ENCODE peak calls at places on chromosomes 3 and 15, in five cellular contexts. M, Q, F, W and K are unnamed samples.

GRCh38 chr3:13301295-13301987 is 118.7 kb downstream of the NUP210 start:
- DNase-seq in F (no peak), M (peak; percentile 67), Q (no peak), W (peak; percentile 75), K (peak; percentile 62)

GRCh38 chr15:51576911-51577500 is 45.6 kb downstream of the DMXL2 start:
- DNase-seq in Q (no peak), F (no peak), M (peak; percentile 25), W (peak; percentile 88), K (peak; percentile 74)

GRCh38 chr15:67142142-67143092 is 77.0 kb downstream of the SMAD3 start:
- DNase-seq in F (peak; percentile 59), Q (no peak), W (peak; percentile 85), M (peak; percentile 83), K (peak; percentile 85)

GRCh38 chr15:76071816-76072215 is 12.0 kb downstream of the TMEM266 start:
- DNase-seq in W (no peak), M (no peak), Q (no peak), F (no peak), K (no peak)

GRCh38 chr15:41150279-41150678 is 34.2 kb upstream of the INO80 start:
- DNase-seq in M (no peak), F (no peak), W (peak; percentile 5), Q (no peak), K (no peak)

GRCh38 chr15:40293905-40294895 is 11.3 kb upstream of the ANKRD63 start:
- DNase-seq in W (no peak), F (no peak), Q (peak; percentile 62), M (no peak), K (no peak)

GRCh38 chr15:23038741-23039150 is 623 bp downstream of the TUBGCP5 start:
- DNase-seq in M (peak; percentile 57), Q (no peak), F (no peak), W (peak; percentile 73), K (peak; percentile 71)

GRCh38 chr15:69666921-69667811 is 214.5 kb downstream of the RPLP1 start:
- DNase-seq in M (no peak), F (no peak), W (no peak), Q (peak; percentile 63), K (no peak)

GRCh38 chr3:78204977-78205376 is 1165.1 kb downstream of the ROBO2 start:
- DNase-seq in M (peak; percentile 82), Q (no peak), F (no peak), W (peak; percentile 84), K (peak; percentile 70)

GRCh38 chr3:43870110-43870509 is 179.4 kb downstream of the ABHD5 start:
- DNase-seq in M (peak; percentile 85), W (peak; percentile 75), F (no peak), Q (peak; percentile 57), K (peak; percentile 66)

GRCh38 chr3:147360936-147361670 is 45.2 kb downstream of the ZIC4 start:
- DNase-seq in Q (no peak), F (no peak), M (peak; percentile 37), W (no peak), K (no peak)

GRCh38 chr15:65339436-65339835 is 35.0 kb downstream of the RNU5B-1 start:
- DNase-seq in F (no peak), Q (no peak), W (no peak), M (no peak), K (no peak)

GRCh38 chr3:186268616-186269448 is 93.2 kb downstream of the DGKG start:
- DNase-seq in M (no peak), Q (no peak), F (peak; percentile 50), W (peak; percentile 54), K (peak; percentile 37)

GRCh38 chr15:91469627-91470567 is 369.8 kb downstream of the SV2B start:
- DNase-seq in W (no peak), M (no peak), Q (no peak), F (peak; percentile 83), K (no peak)

GRCh38 chr3:143294183-143294582 is 174.6 kb downstream of the CHST2 start:
- DNase-seq in Q (no peak), F (no peak), M (no peak), W (no peak), K (no peak)

GRCh38 chr3:18423401-18424212 is 1.5 kb downstream of the SATB1 start:
- DNase-seq in M (peak; percentile 31), W (peak; percentile 66), F (peak; percentile 76), Q (no peak), K (peak; percentile 59)

GRCh38 chr3:124797426-124797945 is 67.2 kb downstream of the UMPS start:
- DNase-seq in Q (no peak), M (no peak), W (no peak), F (no peak), K (no peak)

GRCh38 chr15:77097317-77097721 is 26.4 kb upstream of the TSPAN3 start:
- DNase-seq in Q (no peak), W (no peak), M (no peak), F (no peak), K (no peak)

GRCh38 chr3:60125686-60126085 is 1075.9 kb upstream of the CFAP20DC start:
- DNase-seq in W (no peak), F (no peak), Q (no peak), M (no peak), K (no peak)

GRCh38 chr15:31853370-31853769 is 176.9 kb upstream of the CHRNA7 start:
- DNase-seq in F (no peak), M (no peak), Q (no peak), W (no peak), K (no peak)

GRCh38 chr15:92981333-92981732 is 81.2 kb downstream of the CHD2 start:
- DNase-seq in Q (no peak), W (peak; percentile 67), F (no peak), M (no peak), K (no peak)

GRCh38 chr15:75153084-75153483 is 48.6 kb upstream of the C15orf39 start:
- DNase-seq in F (no peak), M (peak; percentile 28), W (peak; percentile 35), Q (no peak), K (peak; percentile 76)

GRCh38 chr3:119524931-119525662 is 26.8 kb downstream of the TIMMDC1 start:
- DNase-seq in Q (no peak), F (no peak), W (peak; percentile 30), M (peak; percentile 6), K (peak; percentile 34)